ENCODE peak calls at places on chromosomes 3 and 15, in nine cellular contexts. F is iPS DF 6.9, M is thoracic aorta, E is uterus, Z is DND-41, R is esophagus muscularis mucosa, G is A673, Y is left ventricle myocardium inferior, N is adrenal gland. A is an unnamed sample. For H3K4me1 and H3K27me3, the result is how much of the 10 kb centered on the place peaks cover.

GRCh38 chr3:23805228-23805880 is 401 bp upstream of the UBE2E1 start:
- DNase-seq in F (no peak), M (no peak), E (no peak), Z (no peak), R (no peak), G (no peak), Y (no peak), N (no peak), A (no peak)

GRCh38 chr3:68793750-68794149 is 138.6 kb downstream of the TAFA4 start:
- DNase-seq in F (no peak), M (no peak), E (no peak), Z (no peak), R (no peak), G (no peak), Y (no peak), N (no peak), A (no peak)

GRCh38 chr3:55247666-55248065 is 239.4 kb downstream of the WNT5A start:
- DNase-seq in F (no peak), M (no peak), E (no peak), Z (no peak), R (no peak), G (no peak), Y (no peak), N (no peak), A (no peak)

GRCh38 chr15:45064386-45064785 is 41.4 kb downstream of the SORD start:
- DNase-seq in F (no peak), M (no peak), E (no peak), Z (no peak), R (no peak), G (no peak), Y (no peak), N (no peak), A (no peak)

GRCh38 chr15:31871159-31871886 is 159.0 kb upstream of the CHRNA7 start:
- DNase-seq in F (no peak), M (no peak), E (no peak), Z (no peak), R (no peak), G (no peak), Y (no peak), N (no peak), A (no peak)

GRCh38 chr3:175378348-175378747 is 519.2 kb downstream of the NAALADL2 start:
- DNase-seq in F (no peak), M (no peak), E (no peak), Z (no peak), R (no peak), G (no peak), Y (no peak), N (no peak), A (no peak)

GRCh38 chr3:143040264-143040879 is 39.0 kb downstream of the U2SURP start:
- DNase-seq in F (no peak), M (no peak), E (no peak), Z (no peak), R (no peak), G (peak), Y (no peak), N (no peak), A (no peak)

GRCh38 chr3:60365360-60365759 is 885.9 kb downstream of the FHIT start:
- DNase-seq in F (no peak), M (no peak), E (no peak), Z (no peak), R (no peak), G (no peak), Y (no peak), N (no peak), A (no peak)

GRCh38 chr15:76140069-76140454 is 80.3 kb downstream of the TMEM266 start:
- DNase-seq in F (no peak), M (no peak), E (no peak), Z (no peak), R (no peak), G (peak), Y (no peak), N (no peak), A (no peak)

GRCh38 chr15:64693134-64693533 is 82.3 kb downstream of the RBPMS2 start:
- DNase-seq in F (no peak), M (peak), E (peak), Z (no peak), R (no peak), G (no peak), Y (no peak), N (peak), A (peak)

GRCh38 chr15:101138913-101139880 is 112.7 kb downstream of the CHSY1 start:
- DNase-seq in F (no peak), M (no peak), E (no peak), Z (no peak), R (no peak), G (no peak), Y (no peak), N (no peak), A (no peak)

GRCh38 chr3:194032828-194033435 is 103.0 kb upstream of the HES1 start:
- DNase-seq in F (no peak), M (no peak), E (no peak), Z (no peak), R (no peak), G (no peak), Y (no peak), N (no peak), A (no peak)

GRCh38 chr3:75294124-75294523 is 370.0 kb upstream of the FRG2C start:
- DNase-seq in F (peak), M (no peak), E (peak), Z (peak), R (peak), G (peak), Y (no peak), N (peak), A (peak)

GRCh38 chr3:44179251-44179650 is 62.4 kb upstream of the TOPAZ1 start:
- DNase-seq in F (no peak), M (no peak), E (no peak), Z (no peak), R (no peak), G (no peak), Y (no peak), N (no peak), A (no peak)

GRCh38 chr15:81869161-81869928 is 176.5 kb downstream of the MEX3B start:
- DNase-seq in F (no peak), M (no peak), E (no peak), Z (no peak), R (peak), G (no peak), Y (no peak), N (no peak), A (no peak)

GRCh38 chr3:129021140-129021551 is 20.0 kb downstream of the EFCC1 start:
- DNase-seq in F (no peak), M (no peak), E (no peak), Z (no peak), R (no peak), G (no peak), Y (no peak), N (peak), A (no peak)

DNA sequence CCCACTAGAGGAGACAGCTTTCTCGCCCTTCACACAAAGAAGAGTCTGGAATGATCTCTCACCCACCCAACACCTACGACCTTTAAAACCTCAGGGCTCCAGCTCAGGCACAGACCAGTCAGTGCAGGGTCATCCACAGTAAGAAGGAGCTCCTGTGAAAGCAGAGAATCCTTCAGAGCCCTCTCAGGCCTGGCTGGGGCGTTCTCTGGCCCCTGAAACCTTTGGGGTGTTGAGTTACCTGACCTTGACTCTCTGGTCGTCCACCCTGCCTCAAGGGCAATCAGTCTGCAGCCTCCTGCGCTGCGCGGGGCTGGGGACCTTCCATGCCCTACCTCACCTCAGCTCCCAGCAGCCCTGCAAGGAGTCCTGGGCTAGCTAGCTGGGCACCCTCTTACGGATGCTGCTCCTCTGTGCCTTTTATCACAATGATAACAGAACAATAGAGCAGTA is 106.2 kb downstream of the ADCY5 start:
- DNase-seq in F (no peak), M (no peak), E (no peak), Z (no peak), R (no peak), G (no peak), Y (peak), N (no peak), A (no peak)
- H3K4me1 ChIP-seq in F (under half), M (under half), E (under half), Z (under half), R (half or more), G (under half), Y (half or more), N (under half), A (half or more)

GRCh38 chr3:12132881-12133280 is 25.8 kb downstream of the TIMP4 start:
- DNase-seq in F (no peak), M (no peak), E (no peak), Z (no peak), R (no peak), G (peak), Y (no peak), N (no peak), A (no peak)
- H3K27me3 ChIP-seq in F (under half), M (under half), E (under half), Z (under half), R (under half), G (under half), Y (under half), N (under half), A (under half)

DNA sequence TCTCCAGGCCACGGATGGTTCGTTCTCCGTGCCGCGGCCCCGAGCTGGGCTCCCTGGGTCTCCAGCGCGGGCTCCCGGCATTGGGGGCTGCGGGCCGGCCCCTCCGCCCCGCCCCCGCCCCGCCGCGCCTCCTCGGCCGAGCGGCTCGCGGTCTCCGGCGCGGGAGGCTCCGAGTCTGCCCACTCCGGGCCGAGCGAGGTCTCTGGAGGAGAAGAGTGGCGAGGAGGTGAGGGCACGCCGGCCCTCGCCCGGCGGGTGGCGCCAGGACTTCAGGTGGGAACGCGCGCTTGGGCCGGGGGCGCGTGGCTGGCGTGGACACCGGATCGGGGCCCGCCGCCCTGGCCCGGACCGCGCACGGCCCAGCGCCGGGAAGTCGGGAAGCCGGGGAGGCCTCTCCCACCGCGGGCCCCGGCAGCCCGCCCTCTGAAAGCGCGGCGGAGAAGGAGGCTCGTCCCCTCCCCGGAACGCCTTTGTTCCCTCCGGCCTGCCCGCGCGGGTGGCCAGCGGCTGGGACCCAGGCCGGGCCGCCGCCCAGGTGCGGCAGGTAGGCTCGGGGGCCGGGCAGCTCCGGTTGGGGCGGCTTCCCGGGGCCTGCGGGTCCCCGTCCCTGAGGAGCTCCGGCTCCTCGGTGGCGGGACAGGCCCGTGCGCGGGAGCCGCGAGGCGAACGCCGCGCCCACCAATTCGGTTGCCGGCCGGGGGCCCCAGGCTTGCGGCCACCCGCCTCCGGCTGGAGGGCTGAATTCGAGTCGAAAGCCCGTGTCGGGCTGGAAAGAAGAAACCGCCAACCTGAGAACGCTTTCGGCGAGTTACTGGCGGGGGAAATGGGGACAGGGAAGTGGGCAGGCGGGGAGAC is 1.1 kb downstream of the B3GNT5 start:
- DNase-seq in F (no peak), M (no peak), E (peak), Z (no peak), R (no peak), G (peak), Y (peak), N (peak), A (no peak)
- H3K27ac ChIP-seq in F (no peak), M (peak), E (peak), Z (no peak), R (peak), G (peak), Y (peak), N (peak), A (peak)

DNA sequence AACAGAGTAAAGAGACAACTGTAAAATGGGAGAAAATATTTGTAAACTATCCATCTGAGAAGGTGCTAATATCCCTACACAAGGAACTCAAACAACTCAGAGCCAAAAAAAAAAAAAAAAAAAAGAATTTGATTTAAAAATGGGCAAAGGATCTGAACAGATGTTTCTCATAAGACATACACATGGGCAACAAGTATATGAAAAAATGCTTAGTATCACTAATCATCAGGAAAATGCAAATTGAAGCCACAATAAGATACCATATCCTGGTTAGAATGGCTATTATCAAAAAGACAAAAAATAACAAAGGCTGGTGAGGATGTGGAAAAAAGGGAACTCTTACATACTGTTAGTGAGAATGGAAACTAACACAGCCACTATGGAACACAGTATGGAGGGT is 36.2 kb downstream of the TXNRD3 start:
- DNase-seq in F (no peak), M (no peak), E (no peak), Z (no peak), R (no peak), G (no peak), Y (no peak), N (no peak), A (no peak)
- H3K4me1 ChIP-seq in F (under half), M (under half), E (under half), Z (under half), R (under half), G (under half), Y (under half), N (under half), A (under half)

GRCh38 chr3:178736300-178736699 is 200.1 kb downstream of the KCNMB2 start:
- DNase-seq in F (no peak), M (peak), E (no peak), Z (no peak), R (no peak), G (no peak), Y (peak), N (no peak), A (no peak)
- H3K27me3 ChIP-seq in F (under half), M (under half), E (under half), Z (under half), R (under half), G (under half), Y (under half), N (under half), A (under half)

A was measured in right atrium auricular region.